ENCODE peak calls at places on chromosome X, in eight cellular contexts. U is endothelial cell of umbilical vein, I is thoracic aorta, B is body of pancreas, E is GM23338, D is esophagus muscularis mucosa, H is spleen, P is suprapubic skin. Z is an unnamed sample. For H3K36me3, the result is how much of the 10 kb centered on the place peaks cover.

GRCh38 chrX:17710836-17711235 is 26.5 kb upstream of the SCML1 start:
- DNase-seq in D (no peak), U (no peak), E (no peak), I (no peak), H (no peak), P (no peak), B (no peak), Z (no peak)

GRCh38 chrX:120727503-120727902 is 97.6 kb upstream of the C1GALT1C1 start:
- DNase-seq in P (no peak), D (no peak), H (no peak), U (no peak), I (no peak), E (no peak), B (no peak), Z (no peak)

GRCh38 chrX:44343412-44343942 is at the start of gene EFHC2:
- DNase-seq in H (peak), U (peak), D (no peak), I (no peak), P (no peak), E (peak), B (peak), Z (peak)

GRCh38 chrX:73826996-73827395 is 264.0 kb downstream of the CHIC1 start:
- DNase-seq in H (no peak), B (no peak), P (no peak), U (no peak), E (no peak), D (no peak), I (no peak), Z (no peak)

GRCh38 chrX:79366888-79367749 is at the start of gene ITM2A:
- DNase-seq in B (peak), U (peak), P (peak), E (peak), H (peak), I (no peak), D (no peak), Z (no peak)

GRCh38 chrX:39613508-39613921 is 484.2 kb downstream of the BCOR start:
- DNase-seq in B (peak), I (no peak), P (no peak), D (no peak), U (peak), E (peak), H (no peak), Z (no peak)

GRCh38 chrX:120534413-120535205 is 26.2 kb downstream of the CUL4B start:
- DNase-seq in H (no peak), E (no peak), P (no peak), B (no peak), D (no peak), U (no peak), I (no peak), Z (no peak)

GRCh38 chrX:150569155-150569477 is 695 bp downstream of the MTM1 start:
- DNase-seq in P (no peak), H (no peak), B (no peak), I (no peak), U (no peak), D (no peak), E (no peak), Z (peak)

GRCh38 chrX:153830632-153831434 is 489 bp upstream of the PDZD4 start:
- DNase-seq in I (no peak), U (no peak), B (no peak), P (no peak), H (no peak), D (no peak), E (no peak), Z (no peak)
- H3K4me3 ChIP-seq in I (no peak), U (no peak), B (no peak), P (peak), H (no peak), D (peak), E (peak), Z (no peak)

DNA sequence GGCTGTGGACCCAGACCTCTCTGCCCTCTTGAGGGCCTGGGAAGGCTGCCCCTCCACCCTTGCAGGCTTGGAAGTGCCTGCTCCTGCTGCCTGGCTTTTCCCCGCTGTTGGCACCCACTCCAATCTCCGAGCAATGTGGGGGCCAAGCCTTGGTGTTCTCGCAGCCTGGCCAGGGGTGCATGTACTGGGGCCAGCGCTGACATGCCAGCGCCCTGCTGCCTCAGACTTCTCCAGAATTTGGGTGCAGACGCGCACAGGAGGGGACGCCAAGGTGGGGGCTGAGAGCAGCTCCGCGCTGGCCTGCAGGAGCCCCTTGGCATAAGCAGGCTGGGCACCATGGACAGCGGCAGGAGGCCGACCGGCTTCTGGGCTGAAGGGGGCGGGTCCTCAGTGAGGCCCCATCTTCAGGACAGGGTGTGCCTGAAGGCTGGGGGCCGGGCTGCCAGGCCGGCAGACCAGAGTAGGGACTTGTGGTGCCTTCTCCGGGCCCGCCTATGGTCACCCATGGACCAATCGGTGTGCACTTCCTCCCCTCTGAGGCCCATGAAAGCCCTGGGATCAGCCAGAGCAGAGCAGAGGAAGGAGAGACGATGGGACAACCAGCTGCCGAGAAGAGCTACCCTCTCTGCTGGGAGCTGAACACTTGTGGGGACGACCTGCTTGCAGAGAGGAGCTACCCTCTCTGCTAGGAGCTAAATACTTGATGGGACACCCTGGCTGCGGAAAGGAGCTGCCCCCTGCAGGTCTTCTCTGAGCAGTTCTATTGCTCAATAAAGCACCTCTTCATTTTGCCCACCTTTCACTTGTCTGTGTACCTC is 118.3 kb downstream of the DNAAF6 start:
- DNase-seq in B (peak), H (peak), D (no peak), E (peak), I (no peak), P (no peak), U (peak), Z (peak)
- TF ChIP-seq CTCF in B (no peak), H (no peak), D (no peak), E (peak), I (no peak), P (no peak), U (no peak), Z (peak)

DNA sequence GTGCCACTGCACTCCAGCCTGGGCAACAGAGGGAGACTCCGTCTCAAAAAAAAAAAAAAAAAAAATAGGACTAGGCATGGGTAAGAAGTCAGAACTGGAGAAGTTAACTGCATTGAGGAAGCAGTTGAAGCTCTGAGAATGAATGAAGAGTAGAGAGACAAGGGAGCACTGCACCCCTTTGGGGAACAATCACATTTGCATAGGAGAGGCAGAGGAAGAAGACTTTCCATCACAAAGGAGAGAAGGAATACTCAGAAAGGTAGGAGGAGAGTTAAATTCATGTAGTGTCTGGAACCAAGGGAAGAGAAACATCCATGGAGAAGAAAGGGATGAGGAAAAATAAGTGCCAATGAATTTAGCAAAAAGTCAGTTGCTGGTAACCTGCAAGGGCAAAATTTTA is 72.4 kb downstream of the GPC3 start:
- DNase-seq in P (no peak), H (no peak), I (no peak), E (peak), U (no peak), B (no peak), D (no peak), Z (no peak)
- H3K36me3 ChIP-seq in P (under half), H (under half), I (under half), E (under half), U (under half), B (under half), D (under half), Z (under half)

GRCh38 chrX:119223784-119224183 is 12.3 kb upstream of the PGRMC1 start:
- DNase-seq in P (no peak), I (no peak), E (no peak), D (no peak), U (no peak), H (no peak), B (no peak), Z (no peak)

GRCh38 chrX:119226431-119226830 is 9.7 kb upstream of the PGRMC1 start:
- DNase-seq in U (peak), D (no peak), E (no peak), P (no peak), B (no peak), H (no peak), I (no peak), Z (no peak)

GRCh38 chrX:119222932-119223331 is 13.2 kb upstream of the PGRMC1 start:
- DNase-seq in P (no peak), D (no peak), U (no peak), H (no peak), B (no peak), I (no peak), E (no peak), Z (no peak)

GRCh38 chrX:119230850-119231249 is 5.2 kb upstream of the PGRMC1 start:
- DNase-seq in H (no peak), B (no peak), U (no peak), I (no peak), E (no peak), P (no peak), D (no peak), Z (no peak)

DNA sequence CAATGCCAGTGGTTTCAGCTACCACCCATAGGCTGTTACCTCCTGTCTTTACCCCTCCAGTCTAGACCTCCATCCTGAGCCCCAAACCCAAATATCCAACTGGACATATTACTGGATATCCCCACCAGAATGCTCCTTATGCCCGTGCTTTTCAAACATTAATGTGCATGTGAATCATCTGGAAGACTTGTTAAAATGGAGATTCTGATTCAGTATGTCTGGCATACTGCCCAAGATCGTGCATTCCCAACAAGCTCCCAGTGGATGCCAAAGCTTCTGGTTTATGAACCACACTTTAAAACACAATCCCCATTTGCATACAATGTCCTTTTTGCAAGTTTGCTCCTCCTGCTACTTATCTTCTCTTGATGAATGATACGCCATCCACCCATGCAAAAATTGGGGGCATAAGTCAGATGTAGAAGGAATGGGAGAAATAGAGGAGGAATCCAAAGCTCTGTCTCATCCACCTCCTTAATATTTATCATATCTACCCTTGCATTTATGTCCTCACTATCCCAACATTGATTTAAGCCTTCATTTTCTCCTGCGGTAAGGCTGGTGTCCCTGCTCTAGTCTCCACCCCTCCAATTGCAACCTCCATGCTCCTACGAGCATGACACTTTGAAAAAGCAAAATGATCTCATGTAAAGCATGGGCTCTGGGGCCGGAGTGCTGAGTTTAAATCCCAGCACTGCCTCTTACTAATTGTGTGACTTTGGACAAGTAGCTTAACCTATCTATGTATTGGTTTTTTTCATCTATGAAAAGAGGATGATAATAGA is 7.4 kb upstream of the PGRMC1 start:
- DNase-seq in D (no peak), B (no peak), I (no peak), U (peak), E (no peak), H (no peak), P (no peak), Z (peak)
- H3K4me3 ChIP-seq in D (no peak), B (no peak), I (no peak), U (no peak), E (no peak), H (no peak), P (no peak), Z (no peak)

DNA sequence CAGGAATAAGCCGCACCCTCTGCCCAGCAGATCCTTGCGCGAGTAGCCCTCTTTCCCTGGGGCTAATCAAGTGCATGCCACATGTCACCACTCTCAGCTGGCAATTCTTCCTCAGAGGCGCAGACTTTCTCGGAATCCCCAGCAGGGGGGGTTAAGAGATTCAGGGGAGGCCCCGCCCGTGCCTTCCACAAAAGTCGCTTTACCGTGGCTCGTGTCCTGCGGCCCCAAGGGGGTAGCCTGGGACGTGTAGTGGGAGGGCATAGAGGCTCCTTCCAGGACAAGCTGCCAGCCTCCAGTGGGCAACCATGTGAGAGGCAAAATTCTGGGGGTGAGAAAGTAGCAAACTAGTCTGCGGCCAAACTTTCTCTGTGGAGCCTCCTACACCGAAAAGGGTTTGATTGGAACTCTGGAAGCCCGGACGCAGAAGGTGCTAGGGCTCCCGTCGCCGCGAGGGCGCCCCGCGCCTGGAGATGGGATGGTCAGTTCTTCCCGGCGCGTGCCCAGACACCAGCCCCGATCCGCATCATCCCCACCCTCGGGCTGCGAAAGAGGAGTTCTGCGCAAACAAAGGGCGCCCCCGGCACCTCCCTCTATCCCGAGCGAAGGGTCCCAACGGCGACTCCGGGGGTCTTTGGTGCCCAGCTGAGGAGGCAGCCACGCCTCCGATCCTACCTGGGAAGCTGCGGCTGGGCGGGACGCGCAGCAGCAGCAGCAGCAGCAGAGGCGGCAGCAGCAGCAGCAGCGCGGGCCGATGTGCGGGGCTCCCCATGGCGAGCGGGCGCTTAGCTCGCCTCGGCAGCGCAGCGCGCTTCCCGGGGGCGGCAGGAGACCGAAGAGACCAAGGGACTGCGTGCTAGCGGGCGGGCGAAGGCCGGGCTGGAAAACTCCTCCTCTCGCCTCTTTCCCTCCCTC is at the start of gene SRPX:
- DNase-seq in E (peak), B (peak), H (peak), D (no peak), U (peak), I (no peak), P (peak), Z (no peak)
- TF ChIP-seq CTCF in E (peak), B (peak), H (no peak), D (no peak), U (peak), I (peak), P (no peak), Z (peak)

DNA sequence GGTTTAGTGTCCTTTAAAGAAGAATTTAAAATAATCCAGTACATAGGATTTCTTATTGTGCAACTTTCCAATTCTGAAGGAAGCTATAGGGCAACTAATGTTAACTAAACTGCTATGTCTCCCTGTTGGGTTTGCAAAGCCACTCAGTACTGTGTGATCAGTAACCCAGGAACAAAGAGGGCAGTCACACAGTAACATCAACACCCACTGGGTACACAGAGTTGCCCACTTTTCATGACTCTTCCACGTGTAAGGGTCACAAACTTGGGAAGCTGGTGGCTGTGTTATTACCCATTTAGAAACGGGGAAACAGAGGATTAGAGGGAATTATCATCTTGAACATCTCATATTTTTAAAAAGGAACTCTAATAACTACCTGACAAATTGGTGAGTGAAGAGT is 555.0 kb upstream of the DIPK2B start:
- DNase-seq in B (no peak), I (no peak), U (peak), P (no peak), E (no peak), D (no peak), H (no peak), Z (no peak)
- H3K36me3 ChIP-seq in B (under half), I (under half), U (under half), P (under half), E (under half), D (under half), H (under half), Z (under half)

GRCh38 chrX:72308209-72308565 is 2.5 kb upstream of the CITED1 start:
- DNase-seq in H (no peak), U (no peak), D (no peak), I (no peak), P (no peak), B (no peak), E (no peak), Z (no peak)
- H3K4me3 ChIP-seq in H (no peak), U (no peak), D (peak), I (peak), P (peak), B (no peak), E (peak), Z (no peak)

DNA sequence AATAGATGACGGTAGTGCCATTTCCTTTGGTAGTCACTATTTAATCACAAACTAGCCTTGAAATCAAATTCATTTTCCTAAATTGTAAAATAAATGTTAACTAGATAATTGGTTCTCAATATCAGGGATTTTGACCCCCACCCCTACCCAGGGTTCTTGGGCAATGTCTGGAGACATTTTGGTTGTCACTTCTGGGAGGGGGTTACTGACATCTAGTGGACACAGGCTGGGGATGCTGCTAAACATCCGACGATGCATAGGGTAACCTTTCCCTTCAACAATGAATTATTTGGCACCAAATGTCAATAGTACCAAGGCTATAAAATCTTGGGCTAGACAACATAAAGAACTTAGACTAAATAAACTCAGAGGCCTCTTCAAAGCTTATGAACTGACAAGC is 285.8 kb upstream of the TRPC5 start:
- DNase-seq in U (no peak), I (no peak), E (peak), B (no peak), D (no peak), H (no peak), P (no peak), Z (no peak)
- TF ChIP-seq CTCF in U (no peak), I (no peak), E (peak), B (no peak), D (no peak), H (no peak), P (no peak), Z (peak)

DNA sequence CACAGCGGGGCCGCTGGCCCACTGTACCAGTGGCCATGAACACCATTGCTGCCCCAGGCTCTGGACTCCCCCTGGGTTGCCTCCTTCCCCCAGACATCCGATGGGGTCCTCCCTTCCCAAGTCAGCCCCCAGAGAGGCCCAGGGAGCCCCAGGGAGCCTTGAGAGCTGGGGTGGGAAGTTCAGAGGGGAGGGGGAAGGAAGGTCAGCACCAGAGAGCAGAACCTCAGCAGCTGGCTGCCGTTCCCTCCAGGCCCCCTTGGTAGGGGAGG is 464 bp upstream of the ARHGAP4 start:
- DNase-seq in B (no peak), H (no peak), P (no peak), I (no peak), U (no peak), E (peak), D (no peak), Z (no peak)
- H3K36me3 ChIP-seq in B (under half), H (under half), P (under half), I (under half), U (under half), E (under half), D (under half), Z (under half)

GRCh38 chrX:261167-261857 is 19.9 kb upstream of the PLCXD1 start:
- DNase-seq in B (no peak), I (no peak), E (peak), H (peak), D (no peak), P (no peak), U (no peak), Z (peak)
- H3K4me3 ChIP-seq in B (no peak), I (no peak), E (no peak), H (no peak), D (no peak), P (peak), U (no peak), Z (peak)